ENCODE peak calls at places on chromosomes 4 and X, in six cellular contexts. X, R, O, D, Z and Y are unnamed samples. For H3K4me1 and H3K36me3, the result is how much of the 10 kb centered on the place peaks cover.

GRCh38 chr4:38281416-38282071 is 321.3 kb downstream of the PTTG2 start:
- DNase-seq in R (no peak), Z (no peak), D (no peak), X (no peak), O (no peak), Y (no peak)

GRCh38 chr4:122658818-122659295 is 38.0 kb upstream of the IL21 start:
- DNase-seq in D (no peak), R (no peak), O (no peak), Z (no peak), X (no peak), Y (no peak)

GRCh38 chr4:149765630-149766029 is 50.0 kb downstream of the IQCM start:
- DNase-seq in O (no peak), Z (no peak), D (no peak), X (no peak), R (no peak), Y (no peak)

GRCh38 chrX:9312922-9313867 is 151.7 kb upstream of the TBL1X start:
- DNase-seq in R (no peak), D (peak), X (no peak), Z (peak), O (peak), Y (no peak)

GRCh38 chrX:44975666-44976263 is 102.8 kb downstream of the KDM6A start:
- DNase-seq in X (no peak), D (no peak), Z (peak), O (no peak), R (no peak), Y (no peak)

GRCh38 chr4:993111-994029 is at the start of gene SLC26A1:
- DNase-seq in R (no peak), X (no peak), Z (peak), O (no peak), D (no peak), Y (no peak)

GRCh38 chr4:122776916-122777315 is 44.4 kb downstream of the BBS12 start:
- DNase-seq in R (no peak), D (no peak), Z (no peak), O (no peak), X (no peak), Y (no peak)

GRCh38 chr4:151434183-151434860 is 25.3 kb downstream of the FHIP1A start:
- DNase-seq in R (no peak), X (no peak), D (no peak), O (no peak), Z (no peak), Y (no peak)

GRCh38 chrX:121258545-121258944 is 211.1 kb downstream of the GLUD2 start:
- DNase-seq in X (no peak), O (no peak), R (no peak), D (no peak), Z (no peak), Y (no peak)

GRCh38 chr4:88356771-88357170 is 21.9 kb upstream of the HERC6 start:
- DNase-seq in O (no peak), D (no peak), R (no peak), X (no peak), Z (no peak), Y (no peak)

GRCh38 chrX:70444326-70445196 is at the start of gene DLG3:
- DNase-seq in R (no peak), D (no peak), Z (no peak), X (no peak), O (no peak), Y (peak)

GRCh38 chr4:99179626-99180025 is 35.5 kb upstream of the ADH4 start:
- DNase-seq in X (no peak), O (no peak), Z (no peak), D (no peak), R (no peak), Y (no peak)

GRCh38 chr4:67393007-67393406 is 152.3 kb downstream of the CENPC start:
- DNase-seq in Z (peak), X (no peak), D (no peak), O (no peak), R (no peak), Y (no peak)

GRCh38 chr4:56619160-56619559 is 61.9 kb downstream of the HOPX start:
- DNase-seq in Z (no peak), R (no peak), X (no peak), D (no peak), O (no peak), Y (peak)

GRCh38 chrX:48911407-48912182 is at the start of gene SLC35A2:
- DNase-seq in Z (peak), D (peak), O (peak), X (peak), R (peak), Y (peak)

GRCh38 chr4:118865091-118865708 is 23.5 kb upstream of the SYNPO2 start:
- DNase-seq in D (peak), O (no peak), R (peak), X (peak), Z (peak), Y (peak)

GRCh38 chr4:2829933-2830451 is 13.7 kb upstream of the ADD1 start:
- DNase-seq in X (no peak), R (no peak), O (no peak), Z (no peak), D (no peak), Y (no peak)

GRCh38 chr4:38815879-38816782 is 11.5 kb upstream of the TLR1 start:
- DNase-seq in R (no peak), Z (no peak), X (no peak), D (no peak), O (no peak), Y (no peak)

GRCh38 chr4:41757521-41758156 is 9.1 kb upstream of the PHOX2B start:
- DNase-seq in Z (no peak), X (no peak), D (no peak), O (no peak), R (no peak), Y (peak)

GRCh38 chr4:66275381-66276060 is 605.2 kb upstream of the EPHA5 start:
- DNase-seq in D (no peak), Z (no peak), X (no peak), R (no peak), O (no peak), Y (no peak)

GRCh38 chr4:8775751-8776355 is 95.8 kb downstream of the HMX1 start:
- DNase-seq in Z (no peak), O (no peak), D (no peak), R (no peak), X (no peak), Y (no peak)

GRCh38 chr4:85952982-85953650 is 406.7 kb downstream of the MAPK10 start:
- DNase-seq in R (no peak), X (no peak), Z (no peak), D (no peak), O (no peak), Y (no peak)

GRCh38 chr4:7808752-7809151 is 130.9 kb downstream of the AFAP1 start:
- DNase-seq in O (no peak), R (no peak), Z (no peak), D (no peak), X (no peak), Y (no peak)

GRCh38 chr4:8591626-8592365 is 769 bp upstream of the CPZ start:
- DNase-seq in Z (no peak), R (no peak), X (no peak), O (no peak), D (no peak), Y (no peak)

GRCh38 chr4:86386201-86386600 is 26.3 kb upstream of the MAPK10 start:
- DNase-seq in Z (no peak), R (no peak), X (no peak), D (no peak), O (no peak), Y (no peak)

GRCh38 chrX:13662537-13662841 is 9.5 kb downstream of the TCEANC start:
- DNase-seq in R (no peak), Z (no peak), X (no peak), D (no peak), O (no peak), Y (no peak)

GRCh38 chr4:36722986-36723385 is 441.6 kb downstream of the DTHD1 start:
- DNase-seq in D (no peak), R (no peak), O (no peak), Z (no peak), X (no peak), Y (no peak)

GRCh38 chr4:59062970-59063369 is 1952.8 kb upstream of the IGFBP7 start:
- DNase-seq in O (no peak), X (no peak), R (no peak), Z (no peak), D (no peak), Y (no peak)

GRCh38 chr4:152289963-152290362 is 245.9 kb downstream of the FBXW7 start:
- DNase-seq in X (no peak), O (no peak), D (no peak), Z (no peak), R (no peak), Y (peak)

GRCh38 chr4:66572949-66573348 is 902.7 kb upstream of the EPHA5 start:
- DNase-seq in X (no peak), D (no peak), Z (no peak), R (no peak), O (no peak), Y (no peak)

GRCh38 chr4:133869486-133869885 is 332.1 kb downstream of the PABPC4L start:
- DNase-seq in Z (no peak), D (no peak), X (no peak), R (no peak), O (no peak), Y (no peak)

GRCh38 chr4:5824635-5825034 is 68.3 kb downstream of the CRMP1 start:
- DNase-seq in Z (peak), R (no peak), D (no peak), X (no peak), O (no peak), Y (peak)

GRCh38 chr4:30714408-30715031 is 5.6 kb upstream of the PCDH7 start:
- DNase-seq in Z (peak), O (peak), X (peak), R (no peak), D (no peak), Y (peak)

GRCh38 chrX:49919617-49920016 is 2.8 kb upstream of the CLCN5 start:
- DNase-seq in Z (peak), R (no peak), X (peak), O (peak), D (peak), Y (peak)

GRCh38 chr4:3261411-3262207 is 12.7 kb downstream of the MSANTD1 start:
- DNase-seq in R (no peak), X (no peak), D (no peak), Z (no peak), O (peak), Y (no peak)

GRCh38 chrX:15751160-15751819 is 13.2 kb downstream of the CA5B start:
- DNase-seq in D (peak), O (no peak), R (peak), X (no peak), Z (no peak), Y (no peak)

GRCh38 chr4:101178731-101179130 is 168.6 kb downstream of the PPP3CA start:
- DNase-seq in X (no peak), O (no peak), R (no peak), D (no peak), Z (no peak), Y (no peak)

DNA sequence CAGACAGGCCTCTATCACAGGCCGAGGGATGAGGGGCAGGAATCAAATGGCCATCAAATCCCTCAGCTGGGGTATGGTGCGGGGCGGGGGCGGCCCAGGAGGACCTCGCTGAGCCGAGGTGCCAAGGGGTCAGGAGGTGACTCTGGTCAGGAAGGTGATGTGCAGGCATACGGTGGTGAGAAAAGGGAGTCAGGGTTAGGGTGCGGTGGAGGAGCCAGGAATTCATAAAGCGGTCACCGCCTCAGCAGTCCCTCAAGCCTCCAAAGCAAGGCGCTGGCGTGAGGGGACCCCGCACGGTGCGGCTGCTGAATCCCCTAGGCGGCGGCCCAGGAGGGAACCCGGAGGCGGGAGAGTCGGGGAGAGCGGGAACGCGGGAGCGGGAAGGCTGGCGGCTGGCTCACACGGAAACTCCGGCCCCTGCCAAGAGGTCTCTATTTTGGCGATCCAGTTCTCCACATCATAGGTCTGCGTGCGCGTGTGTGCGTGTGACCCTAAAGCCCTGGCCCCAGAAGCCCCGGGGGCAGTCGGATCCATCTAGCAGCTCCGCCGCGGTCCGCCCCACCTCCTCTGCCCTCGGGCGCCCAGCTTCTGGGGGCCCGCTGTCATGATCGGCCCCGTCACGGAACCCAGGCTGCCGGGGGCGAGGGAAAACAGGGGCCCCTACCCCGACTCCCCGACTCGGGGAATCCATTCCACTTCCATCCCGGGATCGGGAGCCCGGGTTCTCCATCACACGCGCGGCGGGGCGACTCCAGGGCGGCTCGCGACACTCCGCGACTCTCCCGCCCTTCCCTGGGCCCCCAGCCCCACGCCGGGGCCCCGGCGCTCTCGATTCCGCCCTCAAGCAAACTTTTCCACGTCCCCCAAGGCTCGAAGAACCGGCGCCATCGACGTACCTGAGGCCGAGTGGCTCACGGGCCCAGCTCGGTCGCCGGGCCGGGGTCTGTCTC is 593 bp downstream of the ELF4 start:
- DNase-seq in D (no peak), O (no peak), X (no peak), R (no peak), Z (no peak), Y (no peak)
- H3K4me1 ChIP-seq in D (under half), O (half or more), X (under half), R (under half), Z (under half), Y (under half)

DNA sequence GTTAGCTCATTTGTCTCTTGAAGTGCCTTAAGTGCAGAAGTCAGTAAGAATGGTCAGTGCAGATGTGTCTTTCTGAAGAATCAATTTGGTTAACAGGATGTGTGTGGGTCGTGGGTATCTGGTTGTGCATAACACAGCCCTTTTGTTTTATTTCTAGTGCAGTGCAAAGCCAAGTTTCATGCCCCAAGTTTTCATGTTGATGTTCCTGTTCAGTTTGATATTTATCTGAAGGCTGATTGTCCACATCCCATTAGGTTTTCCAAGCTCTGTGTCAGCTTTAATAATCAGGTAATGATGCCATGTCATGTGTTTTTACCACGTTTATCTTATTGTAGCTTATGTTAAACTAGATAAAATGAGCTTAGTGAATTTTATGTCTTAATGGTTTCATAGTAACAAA is 27.4 kb downstream of the TRAPPC11 start:
- DNase-seq in Z (no peak), O (no peak), X (no peak), R (no peak), D (no peak), Y (no peak)
- H3K36me3 ChIP-seq in Z (under half), O (half or more), X (half or more), R (under half), D (half or more), Y (under half)

GRCh38 chr4:139163806-139164206 is 13.2 kb downstream of the ELF2 start:
- DNase-seq in R (no peak), Z (no peak), D (no peak), X (no peak), O (no peak), Y (no peak)

GRCh38 chr4:139170932-139171331 is 6.1 kb downstream of the ELF2 start:
- DNase-seq in R (no peak), X (no peak), Z (no peak), O (no peak), D (no peak), Y (no peak)

GRCh38 chr4:139171878-139172691 is 4.9 kb downstream of the ELF2 start:
- DNase-seq in Z (peak), X (no peak), O (no peak), D (no peak), R (no peak), Y (peak)

GRCh38 chr4:139164731-139165130 is 12.3 kb downstream of the ELF2 start:
- DNase-seq in D (no peak), Z (no peak), R (no peak), X (no peak), O (no peak), Y (no peak)

DNA sequence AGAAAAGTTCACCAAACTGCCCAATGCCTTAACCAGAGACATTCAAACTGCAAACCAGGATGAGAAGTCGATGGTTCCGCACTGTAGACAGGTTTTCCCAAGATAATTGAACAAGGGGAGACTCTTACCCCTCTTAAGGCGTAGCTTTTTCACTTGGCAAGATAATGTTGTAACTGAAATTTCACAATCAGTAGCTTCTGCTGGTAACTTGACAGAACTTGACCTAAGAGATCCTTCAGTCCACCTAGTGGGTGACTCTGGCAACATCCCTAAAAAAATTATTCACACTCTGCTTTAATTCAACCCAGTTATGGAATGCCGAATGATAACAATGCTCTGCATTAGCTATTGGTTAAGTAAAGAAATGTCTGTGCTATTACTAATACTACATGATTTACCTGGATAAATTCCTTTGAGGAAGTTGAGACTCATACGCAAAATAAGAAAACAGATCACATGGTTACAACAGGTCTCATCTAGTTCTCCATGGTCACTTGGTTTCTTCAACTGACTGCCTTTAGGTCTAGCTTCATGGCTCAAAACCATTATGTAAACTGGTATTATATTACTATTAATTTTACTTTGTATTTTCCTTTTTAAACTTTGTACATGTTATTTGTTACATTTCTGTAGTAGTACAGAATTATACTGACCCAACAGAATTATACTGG is 9.1 kb downstream of the ELF2 start:
- DNase-seq in O (no peak), D (no peak), R (no peak), Z (peak), X (no peak), Y (no peak)
- H3K4me1 ChIP-seq in O (half or more), D (under half), R (under half), Z (under half), X (under half), Y (under half)

DNA sequence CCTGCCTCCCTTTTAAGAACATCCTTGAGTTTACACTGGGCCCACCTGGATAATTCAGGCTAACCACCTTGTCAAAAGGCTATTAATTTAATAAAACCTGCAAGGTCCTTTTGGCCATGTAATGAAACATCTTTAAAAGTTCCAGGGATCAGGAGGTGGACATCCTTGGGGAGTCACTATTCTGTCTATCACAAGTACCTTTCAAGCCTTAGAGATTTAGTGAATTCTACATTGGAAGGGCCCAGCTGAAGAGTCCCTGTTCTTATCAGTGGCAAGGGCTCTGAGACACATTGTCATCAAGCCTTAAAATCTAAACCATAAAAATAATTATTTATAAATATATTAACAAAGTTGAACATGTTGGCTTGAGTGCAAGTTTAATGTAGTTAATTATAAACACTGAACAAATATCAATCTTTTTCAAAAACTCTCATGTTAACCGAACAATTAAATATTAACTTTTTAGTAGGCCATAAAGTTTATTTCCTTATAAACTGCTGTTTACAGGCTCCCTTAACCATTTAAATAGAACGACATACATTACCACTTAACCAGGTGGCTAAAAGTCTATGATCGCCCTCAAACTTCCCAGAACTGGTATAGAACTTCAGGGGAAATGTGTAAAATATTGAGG is 104.4 kb upstream of the CBR4 start:
- DNase-seq in R (no peak), Z (no peak), D (no peak), O (no peak), X (no peak), Y (no peak)
- H3K36me3 ChIP-seq in R (under half), Z (under half), D (under half), O (under half), X (half or more), Y (under half)

DNA sequence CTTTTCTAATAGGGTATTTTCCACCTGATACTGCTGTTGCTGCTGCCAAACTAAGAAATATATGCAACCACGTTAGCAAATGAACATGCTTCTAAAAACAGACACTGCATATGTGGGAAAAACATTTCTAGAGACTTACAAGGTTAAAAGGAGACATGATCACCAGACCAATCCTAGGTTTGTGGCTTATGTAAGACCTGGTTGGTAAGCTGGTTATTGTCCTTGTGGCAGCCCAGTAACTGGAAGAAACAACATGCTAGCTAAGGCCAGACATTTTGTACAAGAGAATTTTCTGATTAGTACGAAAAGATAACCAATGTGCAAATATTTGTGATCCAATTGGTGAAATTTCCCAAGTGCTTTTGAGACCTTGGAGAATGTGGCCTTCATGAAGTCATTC is 112.0 kb downstream of the AFF2 start:
- DNase-seq in O (no peak), D (no peak), R (no peak), Z (no peak), X (no peak), Y (no peak)
- H3K4me1 ChIP-seq in O (under half), D (under half), R (under half), Z (under half), X (under half), Y (under half)